ENCODE peak calls at places on chromosome 19, in five cellular contexts. U is cardiac fibroblast, H is A549, S is PC-3, F is kidney epithelial cell. N is an unnamed sample.

GRCh38 chr19:57682226-57682766 is 519 bp downstream of the ZNF551 start:
- DNase-seq in U (no peak), H (no peak), S (no peak), F (no peak), N (no peak)

GRCh38 chr19:21691656-21692055 is 75.7 kb downstream of the ZNF100 start:
- DNase-seq in U (no peak), H (no peak), S (no peak), F (no peak), N (no peak)

GRCh38 chr19:43983544-43983911 is 460 bp upstream of the ZNF155 start:
- DNase-seq in U (no peak), H (no peak), S (no peak), F (no peak), N (no peak)

GRCh38 chr19:30083125-30083681 is 141.2 kb downstream of the URI1 start:
- DNase-seq in U (no peak), H (no peak), S (no peak), F (no peak), N (no peak)

GRCh38 chr19:33493401-33494275 is 28.0 kb downstream of the PEPD start:
- DNase-seq in U (no peak), H (no peak), S (no peak), F (no peak), N (no peak)

GRCh38 chr19:47723573-47723923 is 10.3 kb downstream of the EHD2 start:
- DNase-seq in U (peak), H (peak), S (peak), F (peak), N (peak)

GRCh38 chr19:14091885-14092462 is 1.4 kb upstream of the SAMD1 start:
- DNase-seq in U (no peak), H (no peak), S (no peak), F (no peak), N (no peak)

GRCh38 chr19:28764066-28764465 is 448.9 kb downstream of the UQCRFS1 start:
- DNase-seq in U (no peak), H (no peak), S (no peak), F (no peak), N (no peak)

GRCh38 chr19:42250249-42250665 is 4.7 kb downstream of the ERF start:
- DNase-seq in U (no peak), H (no peak), S (no peak), F (no peak), N (no peak)

GRCh38 chr19:45958763-45959516 is 14.7 kb downstream of the NOVA2 start:
- DNase-seq in U (peak), H (no peak), S (peak), F (no peak), N (peak)

GRCh38 chr19:29889702-29890101 is 52.3 kb upstream of the URI1 start:
- DNase-seq in U (no peak), H (no peak), S (no peak), F (no peak), N (no peak)

GRCh38 chr19:16048583-16048982 is 27.7 kb upstream of the TPM4 start:
- DNase-seq in U (no peak), H (no peak), S (peak), F (no peak), N (no peak)

GRCh38 chr19:15154002-15154612 is 46.7 kb downstream of the NOTCH3 start:
- DNase-seq in U (peak), H (peak), S (peak), F (no peak), N (peak)

GRCh38 chr19:33550741-33551140 is 29.1 kb upstream of the PEPD start:
- DNase-seq in U (no peak), H (no peak), S (no peak), F (no peak), N (no peak)

GRCh38 chr19:45781282-45782161 is 768 bp downstream of the DMPK start:
- DNase-seq in U (no peak), H (peak), S (peak), F (no peak), N (no peak)

GRCh38 chr19:2042485-2043268 is 8.4 kb downstream of the MKNK2 start:
- DNase-seq in U (no peak), H (no peak), S (no peak), F (no peak), N (no peak)

GRCh38 chr19:7534531-7534980 is 961 bp upstream of the PNPLA6 start:
- DNase-seq in U (peak), H (peak), S (peak), F (no peak), N (peak)

GRCh38 chr19:45884682-45885555 is 1.0 kb downstream of the IRF2BP1 start:
- DNase-seq in U (no peak), H (no peak), S (no peak), F (no peak), N (no peak)

GRCh38 chr19:49551531-49551930 is 23.7 kb downstream of the RCN3 start:
- DNase-seq in U (no peak), H (no peak), S (no peak), F (no peak), N (no peak)

GRCh38 chr19:48836089-48837017 is at the start of gene HSD17B14:
- DNase-seq in U (no peak), H (peak), S (peak), F (no peak), N (peak)

GRCh38 chr19:47039239-47039874 is 9.1 kb downstream of the TMEM160 start:
- DNase-seq in U (no peak), H (no peak), S (no peak), F (no peak), N (no peak)

GRCh38 chr19:10417598-10418280 is 2.6 kb upstream of the PDE4A start:
- DNase-seq in U (no peak), H (no peak), S (peak), F (no peak), N (no peak)

GRCh38 chr19:49823472-49823871 is 5.4 kb downstream of the MED25 start:
- DNase-seq in U (no peak), H (no peak), S (no peak), F (no peak), N (no peak)

GRCh38 chr19:39858541-39858940 is 12.4 kb upstream of the FBL start:
- DNase-seq in U (no peak), H (peak), S (no peak), F (no peak), N (no peak)

GRCh38 chr19:827314-827709 is 325 bp upstream of the AZU1 start:
- DNase-seq in U (no peak), H (no peak), S (no peak), F (no peak), N (no peak)

GRCh38 chr19:15323496-15324235 is 8.7 kb downstream of the BRD4 start:
- DNase-seq in U (peak), H (no peak), S (no peak), F (no peak), N (peak)

GRCh38 chr19:49581007-49581508 is at the start of gene PRRG2:
- DNase-seq in U (no peak), H (no peak), S (peak), F (no peak), N (no peak)

GRCh38 chr19:51903192-51903591 is 1.6 kb downstream of the ZNF649 start:
- DNase-seq in U (no peak), H (no peak), S (no peak), F (no peak), N (no peak)

GRCh38 chr19:31214086-31214485 is 135.2 kb downstream of the TSHZ3 start:
- DNase-seq in U (peak), H (peak), S (peak), F (peak), N (peak)

GRCh38 chr19:6272913-6273600 is 6.7 kb downstream of the MLLT1 start:
- DNase-seq in U (no peak), H (no peak), S (no peak), F (no peak), N (no peak)
- H3K4me3 ChIP-seq in U (peak), H (no peak), S (peak), F (no peak), N (peak)

DNA sequence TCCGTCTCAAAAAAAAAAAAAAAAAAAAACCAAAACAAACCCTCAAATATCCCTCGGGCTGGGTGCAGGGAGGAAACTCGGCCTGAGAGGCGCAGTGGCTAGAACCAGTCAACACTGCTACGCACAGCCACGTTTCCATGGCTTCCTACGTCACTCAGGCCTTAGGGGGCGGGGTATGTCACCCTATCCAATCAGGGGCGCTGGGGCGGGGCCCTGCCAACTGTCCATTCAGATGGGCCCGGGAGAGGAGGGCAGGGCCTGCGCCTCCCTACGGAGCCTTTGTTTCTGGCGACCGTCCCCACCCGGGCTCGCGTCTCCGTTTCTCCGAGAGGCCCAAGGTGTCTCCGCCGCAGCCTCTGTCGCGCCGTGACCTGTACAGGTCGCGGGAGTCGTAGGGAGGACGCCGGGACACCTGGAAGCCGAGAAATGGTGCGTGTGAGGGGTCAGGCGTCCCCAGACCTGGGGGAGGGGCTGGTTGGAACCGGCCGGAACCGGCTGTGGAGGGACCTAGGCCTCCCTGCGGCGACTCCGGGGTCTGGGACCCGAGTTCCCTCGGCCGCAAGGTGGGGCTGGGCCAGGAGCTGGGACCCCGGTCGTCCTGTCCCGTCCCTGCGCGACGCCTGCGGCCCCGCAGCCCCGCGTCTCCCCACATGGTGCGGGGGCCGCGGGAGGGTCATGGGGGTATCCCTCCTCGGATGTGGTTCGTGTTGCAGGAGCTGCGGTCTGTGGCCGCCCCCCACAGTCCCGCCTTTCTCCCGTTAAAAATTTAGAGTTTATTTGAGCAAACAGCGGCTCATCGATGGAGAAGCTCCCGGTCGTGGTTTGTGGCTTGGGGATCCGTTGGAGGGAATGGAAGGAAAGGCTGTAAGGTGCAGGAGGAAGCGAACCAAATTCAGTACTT is at the start of gene ZNF627:
- DNase-seq in U (peak), H (peak), S (peak), F (peak), N (peak)
- TF ChIP-seq CTCF in U (no peak), H (no peak), S (no peak), F (peak), N (peak)

GRCh38 chr19:4415352-4415751 is 12.9 kb downstream of the CHAF1A start:
- DNase-seq in U (no peak), H (no peak), S (no peak), F (no peak), N (peak)
- H3K4me3 ChIP-seq in U (no peak), H (no peak), S (no peak), F (no peak), N (no peak)

GRCh38 chr19:18733196-18733647 is 49.7 kb downstream of the CRTC1 start:
- DNase-seq in U (peak), H (no peak), S (no peak), F (no peak), N (peak)

GRCh38 chr19:18729933-18730530 is 46.6 kb downstream of the CRTC1 start:
- DNase-seq in U (no peak), H (no peak), S (no peak), F (no peak), N (no peak)

GRCh38 chr19:18731562-18732008 is 48.1 kb downstream of the CRTC1 start:
- DNase-seq in U (no peak), H (no peak), S (no peak), F (no peak), N (no peak)

GRCh38 chr19:18726846-18727245 is 43.4 kb downstream of the CRTC1 start:
- DNase-seq in U (no peak), H (no peak), S (no peak), F (no peak), N (no peak)

GRCh38 chr19:18730885-18731513 is 47.5 kb downstream of the CRTC1 start:
- DNase-seq in U (no peak), H (peak), S (no peak), F (no peak), N (no peak)
- TF ChIP-seq CTCF in U (no peak), H (no peak), S (no peak), F (peak), N (no peak)